ENCODE peak calls at places on chromosome 21, in ten cellular contexts. One of them, this sample, is unnamed.
A peak's percentile ranks its signal among the peaks of the same experiment; 100 is the strongest.

GRCh38 chr21:38171723-38172344 is 85.0 kb upstream of the KCNJ15 start:
- DNase-seq in left lung: peak; percentile 50
- DNase-seq in mesendoderm: peak; percentile 97
- DNase-seq in naive thymus-derived CD4-positive, alpha-beta T cell: no peak
- DNase-seq in psoas muscle: no peak
- DNase-seq in astrocyte: peak; percentile 67
- DNase-seq in brain microvascular endothelial cell: peak; percentile 45
- DNase-seq in fibroblast of lung: peak; percentile 54
- DNase-seq in K562: no peak
- DNase-seq in aorta: no peak
- DNase-seq in this sample: no peak

GRCh38 chr21:14308234-14308633 is 74.7 kb downstream of the HSPA13 start:
- DNase-seq in mesendoderm: no peak
- DNase-seq in K562: no peak
- DNase-seq in aorta: no peak
- DNase-seq in left lung: no peak
- DNase-seq in astrocyte: no peak
- DNase-seq in fibroblast of lung: no peak
- DNase-seq in naive thymus-derived CD4-positive, alpha-beta T cell: no peak
- DNase-seq in brain microvascular endothelial cell: no peak
- DNase-seq in psoas muscle: no peak
- DNase-seq in this sample: no peak

GRCh38 chr21:28089599-28090421 is 902.9 kb downstream of the LTN1 start:
- DNase-seq in aorta: peak; percentile 44
- DNase-seq in fibroblast of lung: no peak
- DNase-seq in astrocyte: no peak
- DNase-seq in naive thymus-derived CD4-positive, alpha-beta T cell: no peak
- DNase-seq in brain microvascular endothelial cell: no peak
- DNase-seq in K562: no peak
- DNase-seq in psoas muscle: no peak
- DNase-seq in mesendoderm: peak; percentile 87
- DNase-seq in left lung: peak; percentile 43
- DNase-seq in this sample: peak; percentile 5

GRCh38 chr21:33058468-33059318 is 11.2 kb upstream of the OLIG1 start:
- DNase-seq in fibroblast of lung: no peak
- DNase-seq in K562: no peak
- DNase-seq in psoas muscle: peak; percentile 42
- DNase-seq in left lung: no peak
- DNase-seq in aorta: no peak
- DNase-seq in brain microvascular endothelial cell: no peak
- DNase-seq in naive thymus-derived CD4-positive, alpha-beta T cell: no peak
- DNase-seq in astrocyte: no peak
- DNase-seq in mesendoderm: no peak
- DNase-seq in this sample: no peak

GRCh38 chr21:32328595-32328994 is 29.9 kb downstream of the MRAP start:
- DNase-seq in fibroblast of lung: peak; percentile 48
- DNase-seq in naive thymus-derived CD4-positive, alpha-beta T cell: no peak
- DNase-seq in psoas muscle: no peak
- DNase-seq in left lung: no peak
- DNase-seq in K562: no peak
- DNase-seq in astrocyte: peak; percentile 76
- DNase-seq in aorta: no peak
- DNase-seq in mesendoderm: no peak
- DNase-seq in brain microvascular endothelial cell: no peak
- DNase-seq in this sample: no peak

GRCh38 chr21:14591277-14591876 is 45.3 kb upstream of the SAMSN1 start:
- DNase-seq in astrocyte: no peak
- DNase-seq in brain microvascular endothelial cell: no peak
- DNase-seq in aorta: no peak
- DNase-seq in K562: no peak
- DNase-seq in psoas muscle: no peak
- DNase-seq in fibroblast of lung: no peak
- DNase-seq in mesendoderm: no peak
- DNase-seq in naive thymus-derived CD4-positive, alpha-beta T cell: no peak
- DNase-seq in left lung: no peak
- DNase-seq in this sample: peak; percentile 27

GRCh38 chr21:17636711-17637110 is 24.0 kb upstream of the BTG3 start:
- DNase-seq in naive thymus-derived CD4-positive, alpha-beta T cell: no peak
- DNase-seq in brain microvascular endothelial cell: no peak
- DNase-seq in aorta: no peak
- DNase-seq in K562: no peak
- DNase-seq in left lung: no peak
- DNase-seq in mesendoderm: no peak
- DNase-seq in psoas muscle: peak; percentile 20
- DNase-seq in astrocyte: no peak
- DNase-seq in fibroblast of lung: no peak
- DNase-seq in this sample: no peak

GRCh38 chr21:37639756-37640155 is 273.2 kb downstream of the DYRK1A start:
- DNase-seq in brain microvascular endothelial cell: no peak
- DNase-seq in fibroblast of lung: no peak
- DNase-seq in mesendoderm: no peak
- DNase-seq in astrocyte: no peak
- DNase-seq in left lung: no peak
- DNase-seq in K562: no peak
- DNase-seq in aorta: no peak
- DNase-seq in naive thymus-derived CD4-positive, alpha-beta T cell: no peak
- DNase-seq in psoas muscle: no peak
- DNase-seq in this sample: no peak

GRCh38 chr21:25039461-25040380 is 567.6 kb downstream of the MRPL39 start:
- DNase-seq in brain microvascular endothelial cell: no peak
- DNase-seq in K562: no peak
- DNase-seq in left lung: no peak
- DNase-seq in fibroblast of lung: peak; percentile 53
- DNase-seq in aorta: no peak
- DNase-seq in astrocyte: peak; percentile 37
- DNase-seq in mesendoderm: peak; percentile 58
- DNase-seq in naive thymus-derived CD4-positive, alpha-beta T cell: no peak
- DNase-seq in psoas muscle: no peak
- DNase-seq in this sample: peak; percentile 12

GRCh38 chr21:22573834-22574233 is 1575.6 kb downstream of the NCAM2 start:
- DNase-seq in left lung: no peak
- DNase-seq in psoas muscle: no peak
- DNase-seq in fibroblast of lung: no peak
- DNase-seq in naive thymus-derived CD4-positive, alpha-beta T cell: no peak
- DNase-seq in aorta: no peak
- DNase-seq in astrocyte: no peak
- DNase-seq in brain microvascular endothelial cell: no peak
- DNase-seq in mesendoderm: no peak
- DNase-seq in K562: no peak
- DNase-seq in this sample: no peak

GRCh38 chr21:26715116-26715515 is 130.1 kb downstream of the ADAMTS1 start:
- DNase-seq in naive thymus-derived CD4-positive, alpha-beta T cell: no peak
- DNase-seq in astrocyte: no peak
- DNase-seq in fibroblast of lung: no peak
- DNase-seq in left lung: no peak
- DNase-seq in mesendoderm: peak; percentile 87
- DNase-seq in psoas muscle: no peak
- DNase-seq in K562: no peak
- DNase-seq in brain microvascular endothelial cell: no peak
- DNase-seq in aorta: no peak
- DNase-seq in this sample: no peak

GRCh38 chr21:23127973-23128372 is 2129.8 kb downstream of the NCAM2 start:
- DNase-seq in fibroblast of lung: no peak
- DNase-seq in naive thymus-derived CD4-positive, alpha-beta T cell: no peak
- DNase-seq in brain microvascular endothelial cell: no peak
- DNase-seq in K562: no peak
- DNase-seq in mesendoderm: peak; percentile 62
- DNase-seq in aorta: no peak
- DNase-seq in left lung: no peak
- DNase-seq in psoas muscle: no peak
- DNase-seq in astrocyte: no peak
- DNase-seq in this sample: no peak

GRCh38 chr21:14985306-14985705 is 79.5 kb downstream of the NRIP1 start:
- DNase-seq in fibroblast of lung: no peak
- DNase-seq in aorta: no peak
- DNase-seq in left lung: no peak
- DNase-seq in astrocyte: peak; percentile 54
- DNase-seq in brain microvascular endothelial cell: no peak
- DNase-seq in psoas muscle: no peak
- DNase-seq in K562: no peak
- DNase-seq in naive thymus-derived CD4-positive, alpha-beta T cell: no peak
- DNase-seq in mesendoderm: no peak
- DNase-seq in this sample: no peak

GRCh38 chr21:37463083-37463780 is 96.7 kb downstream of the DYRK1A start:
- DNase-seq in brain microvascular endothelial cell: peak; percentile 37
- DNase-seq in psoas muscle: no peak
- DNase-seq in aorta: no peak
- DNase-seq in K562: peak; percentile 51
- DNase-seq in astrocyte: peak; percentile 76
- DNase-seq in fibroblast of lung: peak; percentile 85
- DNase-seq in left lung: no peak
- DNase-seq in naive thymus-derived CD4-positive, alpha-beta T cell: peak; percentile 20
- DNase-seq in mesendoderm: peak; percentile 61
- DNase-seq in this sample: peak; percentile 63

GRCh38 chr21:32463367-32463766 is 50.9 kb downstream of the EVA1C start:
- DNase-seq in mesendoderm: no peak
- DNase-seq in aorta: peak; percentile 71
- DNase-seq in left lung: no peak
- DNase-seq in brain microvascular endothelial cell: peak; percentile 81
- DNase-seq in psoas muscle: no peak
- DNase-seq in astrocyte: peak; percentile 87
- DNase-seq in naive thymus-derived CD4-positive, alpha-beta T cell: no peak
- DNase-seq in fibroblast of lung: peak; percentile 22
- DNase-seq in K562: no peak
- DNase-seq in this sample: no peak

GRCh38 chr21:31741116-31741515 is 9.2 kb upstream of the SCAF4 start:
- DNase-seq in mesendoderm: no peak
- DNase-seq in brain microvascular endothelial cell: no peak
- DNase-seq in K562: no peak
- DNase-seq in naive thymus-derived CD4-positive, alpha-beta T cell: no peak
- DNase-seq in fibroblast of lung: no peak
- DNase-seq in psoas muscle: no peak
- DNase-seq in aorta: no peak
- DNase-seq in astrocyte: no peak
- DNase-seq in left lung: no peak
- DNase-seq in this sample: no peak

GRCh38 chr21:29017639-29018237 is 1.4 kb downstream of the RWDD2B start:
- DNase-seq in brain microvascular endothelial cell: no peak
- DNase-seq in mesendoderm: no peak
- DNase-seq in naive thymus-derived CD4-positive, alpha-beta T cell: no peak
- DNase-seq in aorta: no peak
- DNase-seq in astrocyte: no peak
- DNase-seq in left lung: no peak
- DNase-seq in psoas muscle: no peak
- DNase-seq in fibroblast of lung: no peak
- DNase-seq in K562: no peak
- DNase-seq in this sample: no peak

GRCh38 chr21:46295996-46296752 is 10.0 kb downstream of the YBEY start:
- DNase-seq in left lung: peak; percentile 90
- DNase-seq in brain microvascular endothelial cell: peak; percentile 45
- DNase-seq in naive thymus-derived CD4-positive, alpha-beta T cell: no peak
- DNase-seq in K562: peak; percentile 68
- DNase-seq in mesendoderm: peak; percentile 76
- DNase-seq in aorta: peak; percentile 91
- DNase-seq in fibroblast of lung: peak; percentile 76
- DNase-seq in astrocyte: no peak
- DNase-seq in psoas muscle: peak; percentile 89
- DNase-seq in this sample: no peak
- H3K27ac ChIP-seq in left lung: peak overlapping the region; percentile 57
- H3K27ac ChIP-seq in brain microvascular endothelial cell: no peak overlapping the region
- H3K27ac ChIP-seq in naive thymus-derived CD4-positive, alpha-beta T cell: peak overlapping the region; percentile 41
- H3K27ac ChIP-seq in K562: peak overlapping the region; percentile 67
- H3K27ac ChIP-seq in mesendoderm: no peak overlapping the region
- H3K27ac ChIP-seq in aorta: no peak overlapping the region
- H3K27ac ChIP-seq in fibroblast of lung: no peak overlapping the region
- H3K27ac ChIP-seq in astrocyte: peak overlapping the region; percentile 73
- H3K27ac ChIP-seq in psoas muscle: peak overlapping the region; percentile 70
- H3K27ac ChIP-seq in this sample: no peak overlapping the region

GRCh38 chr21:43949499-43950208 is 62.5 kb upstream of the TRAPPC10 start:
- DNase-seq in fibroblast of lung: no peak
- DNase-seq in aorta: no peak
- DNase-seq in naive thymus-derived CD4-positive, alpha-beta T cell: no peak
- DNase-seq in left lung: peak; percentile 53
- DNase-seq in brain microvascular endothelial cell: no peak
- DNase-seq in psoas muscle: peak; percentile 1
- DNase-seq in mesendoderm: no peak
- DNase-seq in K562: no peak
- DNase-seq in astrocyte: no peak
- DNase-seq in this sample: no peak
- H3K27ac ChIP-seq in fibroblast of lung: no peak overlapping the region
- H3K27ac ChIP-seq in aorta: no peak overlapping the region
- H3K27ac ChIP-seq in naive thymus-derived CD4-positive, alpha-beta T cell: no peak overlapping the region
- H3K27ac ChIP-seq in left lung: no peak overlapping the region
- H3K27ac ChIP-seq in brain microvascular endothelial cell: no peak overlapping the region
- H3K27ac ChIP-seq in psoas muscle: no peak overlapping the region
- H3K27ac ChIP-seq in mesendoderm: no peak overlapping the region
- H3K27ac ChIP-seq in K562: no peak overlapping the region
- H3K27ac ChIP-seq in astrocyte: no peak overlapping the region
- H3K27ac ChIP-seq in this sample: no peak overlapping the region

GRCh38 chr21:44464351-44464750 is 9.0 kb downstream of the LRRC3 start:
- DNase-seq in K562: no peak
- DNase-seq in astrocyte: no peak
- DNase-seq in mesendoderm: no peak
- DNase-seq in psoas muscle: no peak
- DNase-seq in aorta: no peak
- DNase-seq in left lung: no peak
- DNase-seq in fibroblast of lung: no peak
- DNase-seq in brain microvascular endothelial cell: no peak
- DNase-seq in naive thymus-derived CD4-positive, alpha-beta T cell: no peak
- DNase-seq in this sample: no peak
- H3K27ac ChIP-seq in K562: no peak overlapping the region
- H3K27ac ChIP-seq in astrocyte: no peak overlapping the region
- H3K27ac ChIP-seq in mesendoderm: no peak overlapping the region
- H3K27ac ChIP-seq in psoas muscle: no peak overlapping the region
- H3K27ac ChIP-seq in aorta: no peak overlapping the region
- H3K27ac ChIP-seq in left lung: no peak overlapping the region
- H3K27ac ChIP-seq in fibroblast of lung: no peak overlapping the region
- H3K27ac ChIP-seq in brain microvascular endothelial cell: no peak overlapping the region
- H3K27ac ChIP-seq in naive thymus-derived CD4-positive, alpha-beta T cell: no peak overlapping the region
- H3K27ac ChIP-seq in this sample: no peak overlapping the region

GRCh38 chr21:43198376-43198775 is 29.6 kb downstream of the CRYAA start:
- DNase-seq in mesendoderm: no peak
- DNase-seq in brain microvascular endothelial cell: no peak
- DNase-seq in K562: no peak
- DNase-seq in aorta: no peak
- DNase-seq in astrocyte: no peak
- DNase-seq in naive thymus-derived CD4-positive, alpha-beta T cell: no peak
- DNase-seq in psoas muscle: no peak
- DNase-seq in left lung: no peak
- DNase-seq in fibroblast of lung: no peak
- DNase-seq in this sample: peak; percentile 73

GRCh38 chr21:43203523-43204080 is 34.8 kb downstream of the CRYAA start:
- DNase-seq in left lung: no peak
- DNase-seq in mesendoderm: no peak
- DNase-seq in K562: no peak
- DNase-seq in fibroblast of lung: no peak
- DNase-seq in psoas muscle: no peak
- DNase-seq in astrocyte: no peak
- DNase-seq in naive thymus-derived CD4-positive, alpha-beta T cell: no peak
- DNase-seq in aorta: no peak
- DNase-seq in brain microvascular endothelial cell: no peak
- DNase-seq in this sample: no peak

GRCh38 chr21:43204638-43205037 is 35.8 kb downstream of the CRYAA start:
- DNase-seq in left lung: no peak
- DNase-seq in aorta: no peak
- DNase-seq in mesendoderm: no peak
- DNase-seq in fibroblast of lung: no peak
- DNase-seq in astrocyte: no peak
- DNase-seq in psoas muscle: no peak
- DNase-seq in brain microvascular endothelial cell: no peak
- DNase-seq in naive thymus-derived CD4-positive, alpha-beta T cell: no peak
- DNase-seq in K562: no peak
- DNase-seq in this sample: no peak

GRCh38 chr21:43196789-43197188 is 28.0 kb downstream of the CRYAA start:
- DNase-seq in left lung: no peak
- DNase-seq in psoas muscle: no peak
- DNase-seq in mesendoderm: no peak
- DNase-seq in naive thymus-derived CD4-positive, alpha-beta T cell: no peak
- DNase-seq in K562: no peak
- DNase-seq in astrocyte: no peak
- DNase-seq in fibroblast of lung: no peak
- DNase-seq in aorta: no peak
- DNase-seq in brain microvascular endothelial cell: no peak
- DNase-seq in this sample: peak; percentile 69

GRCh38 chr21:43201491-43201890 is 32.7 kb downstream of the CRYAA start:
- DNase-seq in brain microvascular endothelial cell: no peak
- DNase-seq in mesendoderm: no peak
- DNase-seq in astrocyte: no peak
- DNase-seq in aorta: no peak
- DNase-seq in naive thymus-derived CD4-positive, alpha-beta T cell: no peak
- DNase-seq in left lung: no peak
- DNase-seq in psoas muscle: no peak
- DNase-seq in K562: no peak
- DNase-seq in fibroblast of lung: no peak
- DNase-seq in this sample: no peak
- H3K27ac ChIP-seq in brain microvascular endothelial cell: no peak overlapping the region
- H3K27ac ChIP-seq in mesendoderm: no peak overlapping the region
- H3K27ac ChIP-seq in astrocyte: no peak overlapping the region
- H3K27ac ChIP-seq in aorta: no peak overlapping the region
- H3K27ac ChIP-seq in naive thymus-derived CD4-positive, alpha-beta T cell: no peak overlapping the region
- H3K27ac ChIP-seq in left lung: no peak overlapping the region
- H3K27ac ChIP-seq in psoas muscle: no peak overlapping the region
- H3K27ac ChIP-seq in K562: no peak overlapping the region
- H3K27ac ChIP-seq in fibroblast of lung: no peak overlapping the region
- H3K27ac ChIP-seq in this sample: no peak overlapping the region